ENCODE peak calls at places on chromosome 1, in eight cellular contexts. T, V, C, P, B, L, D and Z are unnamed samples.

GRCh38 chr1:207698822-207699483 is 52.9 kb upstream of the CD46 start:
- DNase-seq in T (peak; percentile 44), V (no peak), C (no peak), P (peak; percentile 35), B (peak; percentile 61), L (peak; percentile 24), D (peak; percentile 70), Z (peak; percentile 33)

GRCh38 chr1:18217398-18218043 is 109.9 kb downstream of the IGSF21 start:
- DNase-seq in T (no peak), V (no peak), C (no peak), P (no peak), B (no peak), L (no peak), D (peak; percentile 23), Z (no peak)

GRCh38 chr1:17441265-17441992 is 2.0 kb upstream of the RCC2 start:
- DNase-seq in T (peak; percentile 66), V (no peak), C (no peak), P (peak; percentile 36), B (no peak), L (no peak), D (no peak), Z (peak; percentile 60)

GRCh38 chr1:92755541-92756351 is 29.2 kb downstream of the EVI5 start:
- DNase-seq in T (peak; percentile 70), V (no peak), C (no peak), P (no peak), B (no peak), L (peak; percentile 75), D (peak; percentile 82), Z (no peak)

GRCh38 chr1:66182551-66183178 is 351.3 kb upstream of the SGIP1 start:
- DNase-seq in T (peak; percentile 61), V (no peak), C (no peak), P (peak; percentile 52), B (peak; percentile 5), L (no peak), D (no peak), Z (peak; percentile 74)

GRCh38 chr1:199698222-199698621 is 329.3 kb upstream of the NR5A2 start:
- DNase-seq in T (no peak), V (no peak), C (no peak), P (no peak), B (no peak), L (no peak), D (no peak), Z (no peak)

GRCh38 chr1:154166207-154166606 is 11.3 kb upstream of the NUP210L start:
- DNase-seq in T (no peak), V (no peak), C (no peak), P (no peak), B (no peak), L (no peak), D (no peak), Z (no peak)

GRCh38 chr1:226545806-226546596 is 2.6 kb upstream of the STUM start:
- DNase-seq in T (no peak), V (no peak), C (no peak), P (no peak), B (no peak), L (peak; percentile 80), D (no peak), Z (no peak)

GRCh38 chr1:151222130-151222529 is 23.8 kb downstream of the PIP5K1A start:
- DNase-seq in T (no peak), V (no peak), C (no peak), P (no peak), B (no peak), L (no peak), D (no peak), Z (no peak)